ENCODE peak calls at places on chromosomes 12 and 14, in ten cellular contexts. Q is hepatic stellate cell, U is progenitor cell of endocrine pancreas, Z is foreskin keratinocyte, I is GM04504, K is OCI-LY7, L is T-helper 9 cell, T is erythroblast, E is HuH-7.5, N is gastrocnemius medialis. S is an unnamed sample.

GRCh38 chr12:63068857-63069442 is 82.1 kb downstream of the AVPR1A start:
- DNase-seq in U (no peak), N (no peak), E (no peak), L (no peak), Q (peak; percentile 4), I (no peak), Z (no peak), T (peak; percentile 77), K (peak; percentile 30), S (peak; percentile 68)

GRCh38 chr12:106289196-106289681 is 13.3 kb upstream of the TCP11L2 start:
- DNase-seq in E (no peak), T (no peak), L (no peak), Q (no peak), N (no peak), U (no peak), Z (no peak), K (no peak), I (no peak), S (no peak)

GRCh38 chr14:21978184-21978998 is 304.8 kb upstream of the OR4E1 start:
- DNase-seq in Q (peak; percentile 15), Z (no peak), I (no peak), K (peak; percentile 66), E (peak; percentile 10), L (peak; percentile 37), T (peak; percentile 68), U (peak; percentile 35), N (no peak), S (no peak)

GRCh38 chr12:119225454-119225853 is 46.7 kb downstream of the HSPB8 start:
- DNase-seq in U (no peak), L (no peak), N (no peak), I (no peak), K (no peak), Z (no peak), T (no peak), E (no peak), Q (no peak), S (no peak)

GRCh38 chr12:22978962-22979361 is 354.0 kb downstream of the ETNK1 start:
- DNase-seq in L (no peak), T (no peak), K (no peak), E (no peak), N (no peak), I (peak; percentile 54), Z (peak; percentile 90), Q (peak; percentile 70), U (no peak), S (peak; percentile 88)

GRCh38 chr12:28930704-28931103 is 218.4 kb upstream of the FAR2 start:
- DNase-seq in E (no peak), Z (no peak), K (no peak), L (no peak), N (no peak), Q (no peak), I (no peak), T (no peak), U (no peak), S (no peak)

GRCh38 chr12:14570231-14570630 is 2.5 kb upstream of the PLBD1 start:
- DNase-seq in N (no peak), U (no peak), K (no peak), E (no peak), L (no peak), Z (no peak), I (no peak), T (no peak), Q (no peak), S (no peak)

GRCh38 chr12:103495783-103496456 is at the start of gene C12orf42:
- DNase-seq in U (peak; percentile 20), T (peak; percentile 17), N (no peak), E (no peak), L (no peak), Z (peak; percentile 39), Q (peak; percentile 26), K (no peak), I (peak; percentile 3), S (peak; percentile 25)

GRCh38 chr14:51014625-51015024 is 70.3 kb upstream of the PYGL start:
- DNase-seq in L (no peak), E (no peak), N (no peak), U (no peak), I (no peak), Z (no peak), Q (no peak), K (no peak), T (no peak), S (no peak)

GRCh38 chr12:60415361-60415760 is 819.5 kb downstream of the SLC16A7 start:
- DNase-seq in N (no peak), K (no peak), Z (no peak), I (no peak), Q (no peak), E (no peak), T (no peak), L (no peak), U (no peak), S (no peak)

S was measured in HFFc6.